ENCODE peak calls at places on chromosomes 6 and 20, in ten cellular contexts. M is NCI-H2029; G is hypothalamus; E is cardiac muscle cell; P is amniotic stem cell; O is colonic mucosa; T is HFF-Myc; A is iris pigment epithelial cell; R is stimulated activated CD8-positive, alpha-beta memory T cell treated with anti-CD3 and anti-CD28 coated beads, Interleukin-15, amount 100 ng/mL, for 24 hours; J is retina. Z is an unnamed sample.

GRCh38 chr20:41160686-41161085 is 23.3 kb downstream of the PLCG1 start:
- DNase-seq in M (no peak), G (no peak), E (no peak), P (no peak), O (no peak), T (no peak), A (no peak), R (no peak), J (no peak), Z (no peak)

GRCh38 chr6:4936681-4937041 is 67.2 kb downstream of the RPP40 start:
- DNase-seq in M (peak), G (no peak), E (peak), P (no peak), O (no peak), T (no peak), A (peak), R (no peak), J (peak), Z (peak)

GRCh38 chr20:51514836-51515235 is 27.7 kb downstream of the NFATC2 start:
- DNase-seq in M (no peak), G (no peak), E (no peak), P (no peak), O (no peak), T (no peak), A (no peak), R (no peak), J (no peak), Z (no peak)

GRCh38 chr6:128521302-128521632 is 868 bp upstream of the PTPRK start:
- DNase-seq in M (no peak), G (no peak), E (no peak), P (no peak), O (no peak), T (no peak), A (peak), R (no peak), J (no peak), Z (no peak)

GRCh38 chr20:42484335-42484734 is 705.4 kb downstream of the PTPRT start:
- DNase-seq in M (peak), G (no peak), E (no peak), P (no peak), O (peak), T (no peak), A (no peak), R (no peak), J (no peak), Z (no peak)

GRCh38 chr20:9306521-9306920 is 207.9 kb upstream of the LAMP5 start:
- DNase-seq in M (no peak), G (no peak), E (no peak), P (peak), O (no peak), T (peak), A (peak), R (no peak), J (no peak), Z (no peak)

GRCh38 chr6:166078294-166078693 is 89.4 kb downstream of the TBXT start:
- DNase-seq in M (no peak), G (no peak), E (no peak), P (no peak), O (no peak), T (no peak), A (peak), R (no peak), J (no peak), Z (no peak)

GRCh38 chr6:20424679-20425078 is 23.0 kb downstream of the E2F3 start:
- DNase-seq in M (no peak), G (no peak), E (no peak), P (no peak), O (peak), T (no peak), A (peak), R (no peak), J (no peak), Z (no peak)

GRCh38 chr20:25437153-25437581 is 29.7 kb downstream of the GINS1 start:
- DNase-seq in M (no peak), G (no peak), E (peak), P (no peak), O (no peak), T (no peak), A (peak), R (no peak), J (no peak), Z (no peak)

GRCh38 chr6:18507018-18507415 is 119.9 kb downstream of the RNF144B start:
- DNase-seq in M (peak), G (no peak), E (no peak), P (no peak), O (no peak), T (no peak), A (no peak), R (no peak), J (peak), Z (no peak)

GRCh38 chr6:30450908-30451818 is 38.1 kb upstream of the HLA-E start:
- DNase-seq in M (no peak), G (no peak), E (no peak), P (no peak), O (peak), T (no peak), A (peak), R (no peak), J (peak), Z (no peak)

GRCh38 chr6:128305228-128305627 is 215.2 kb downstream of the PTPRK start:
- DNase-seq in M (no peak), G (no peak), E (no peak), P (no peak), O (no peak), T (no peak), A (peak), R (no peak), J (no peak), Z (no peak)

GRCh38 chr20:45963059-45964011 is 8.7 kb downstream of the ZNF335 start:
- DNase-seq in M (peak), G (no peak), E (peak), P (no peak), O (no peak), T (no peak), A (peak), R (no peak), J (no peak), Z (no peak)

GRCh38 chr6:63817492-63818050 is 182.0 kb downstream of the PHF3 start:
- DNase-seq in M (no peak), G (no peak), E (no peak), P (no peak), O (no peak), T (no peak), A (peak), R (no peak), J (no peak), Z (no peak)

GRCh38 chr6:39568896-39569295 is 156.3 kb downstream of the KIF6 start:
- DNase-seq in M (no peak), G (no peak), E (no peak), P (no peak), O (no peak), T (peak), A (peak), R (no peak), J (no peak), Z (no peak)

GRCh38 chr6:11595903-11596302 is 58.4 kb downstream of the TMEM170B start:
- DNase-seq in M (no peak), G (no peak), E (peak), P (no peak), O (no peak), T (no peak), A (peak), R (no peak), J (no peak), Z (peak)

GRCh38 chr20:361562-361961 is 14.7 kb downstream of the NRSN2 start:
- DNase-seq in M (no peak), G (no peak), E (no peak), P (no peak), O (no peak), T (no peak), A (no peak), R (no peak), J (peak), Z (no peak)

GRCh38 chr6:112279044-112279916 is 24.9 kb upstream of the LAMA4 start:
- DNase-seq in M (no peak), G (no peak), E (no peak), P (no peak), O (no peak), T (no peak), A (no peak), R (no peak), J (peak), Z (no peak)

GRCh38 chr6:8043221-8043620 is 21.0 kb downstream of the BLOC1S5 start:
- DNase-seq in M (no peak), G (no peak), E (no peak), P (no peak), O (no peak), T (no peak), A (peak), R (no peak), J (no peak), Z (no peak)

GRCh38 chr6:16832721-16833120 is 71.5 kb upstream of the ATXN1 start:
- DNase-seq in M (no peak), G (no peak), E (no peak), P (no peak), O (no peak), T (no peak), A (no peak), R (no peak), J (no peak), Z (no peak)

GRCh38 chr6:26230336-26230735 is 134.7 kb upstream of the BTN3A2 start:
- DNase-seq in M (no peak), G (no peak), E (no peak), P (no peak), O (no peak), T (no peak), A (no peak), R (no peak), J (no peak), Z (no peak)

GRCh38 chr6:147194652-147195403 is 9.4 kb upstream of the STXBP5 start:
- DNase-seq in M (no peak), G (no peak), E (no peak), P (peak), O (no peak), T (no peak), A (peak), R (no peak), J (no peak), Z (no peak)

GRCh38 chr20:4483481-4483880 is 238.2 kb upstream of the PRND start:
- DNase-seq in M (no peak), G (no peak), E (no peak), P (peak), O (no peak), T (no peak), A (peak), R (no peak), J (no peak), Z (no peak)

GRCh38 chr20:4814696-4815252 is 93.1 kb downstream of the PRND start:
- DNase-seq in M (no peak), G (no peak), E (no peak), P (no peak), O (no peak), T (no peak), A (no peak), R (no peak), J (no peak), Z (no peak)

GRCh38 chr20:47456952-47457724 is 44.5 kb upstream of the NCOA3 start:
- DNase-seq in M (no peak), G (no peak), E (no peak), P (peak), O (no peak), T (no peak), A (peak), R (no peak), J (no peak), Z (no peak)

GRCh38 chr20:36717657-36718056 is 28.2 kb downstream of the NDRG3 start:
- DNase-seq in M (no peak), G (peak), E (peak), P (no peak), O (no peak), T (no peak), A (no peak), R (no peak), J (no peak), Z (no peak)

Z was measured in HEK293T.